ENCODE peak calls at places on chromosomes 12 and 14, in seven cellular contexts. Z is cardiac muscle cell; X is uterus; R is left ventricle myocardium inferior; U is right atrium auricular region; Q is CD8-positive, alpha-beta T cell; C is upper lobe of left lung. D is an unnamed sample.

GRCh38 chr12:92445253-92446081 is 257.3 kb upstream of the PLEKHG7 start:
- DNase-seq in Z (no peak), X (no peak), R (no peak), U (no peak), Q (no peak), C (no peak), D (peak)

GRCh38 chr14:68349900-68350323 is 443.0 kb downstream of the ZFP36L1 start:
- DNase-seq in Z (no peak), X (no peak), R (no peak), U (no peak), Q (no peak), C (no peak), D (no peak)

GRCh38 chr12:57278465-57279453 is 27.8 kb upstream of the STAC3 start:
- DNase-seq in Z (no peak), X (no peak), R (no peak), U (no peak), Q (no peak), C (peak), D (no peak)

GRCh38 chr12:104458645-104459555 is 2.2 kb downstream of the CHST11 start:
- DNase-seq in Z (peak), X (no peak), R (peak), U (no peak), Q (no peak), C (peak), D (no peak)

GRCh38 chr14:20460458-20461229 is 590 bp downstream of the PIP4P1 start:
- DNase-seq in Z (no peak), X (no peak), R (no peak), U (no peak), Q (no peak), C (no peak), D (peak)

GRCh38 chr12:95633049-95633545 is 81.8 kb upstream of the USP44 start:
- DNase-seq in Z (no peak), X (peak), R (no peak), U (peak), Q (no peak), C (no peak), D (peak)

GRCh38 chr12:6443361-6443983 is 1.3 kb upstream of the CD27 start:
- DNase-seq in Z (no peak), X (no peak), R (no peak), U (no peak), Q (no peak), C (no peak), D (no peak)

GRCh38 chr14:75572104-75572503 is 6.3 kb upstream of the FLVCR2 start:
- DNase-seq in Z (no peak), X (no peak), R (no peak), U (no peak), Q (no peak), C (no peak), D (no peak)

GRCh38 chr12:10982244-10982643 is 4.5 kb downstream of the TAS2R50 start:
- DNase-seq in Z (no peak), X (no peak), R (no peak), U (no peak), Q (peak), C (no peak), D (no peak)

GRCh38 chr12:117134059-117134458 is 34.8 kb upstream of the TESC start:
- DNase-seq in Z (no peak), X (no peak), R (no peak), U (no peak), Q (peak), C (no peak), D (no peak)

GRCh38 chr14:57464013-57464730 is 29.5 kb downstream of the CCDC198 start:
- DNase-seq in Z (no peak), X (no peak), R (no peak), U (no peak), Q (no peak), C (no peak), D (no peak)

GRCh38 chr12:51798507-51798906 is 50.0 kb downstream of the FIGNL2 start:
- DNase-seq in Z (no peak), X (no peak), R (no peak), U (no peak), Q (no peak), C (no peak), D (no peak)

GRCh38 chr12:69616025-69616424 is 5.3 kb upstream of the LRRC10 start:
- DNase-seq in Z (no peak), X (no peak), R (no peak), U (no peak), Q (no peak), C (peak), D (no peak)

GRCh38 chr12:81502912-81503695 is 256.0 kb downstream of the PPFIA2 start:
- DNase-seq in Z (no peak), X (no peak), R (no peak), U (no peak), Q (no peak), C (no peak), D (no peak)

GRCh38 chr14:61832783-61833182 is 70.6 kb downstream of the SNAPC1 start:
- DNase-seq in Z (no peak), X (no peak), R (no peak), U (no peak), Q (no peak), C (no peak), D (no peak)

GRCh38 chr14:91261115-91261514 is 16.6 kb upstream of the GPR68 start:
- DNase-seq in Z (no peak), X (no peak), R (no peak), U (no peak), Q (no peak), C (no peak), D (no peak)

GRCh38 chr12:91991397-91992187 is 154.1 kb downstream of the BTG1 start:
- DNase-seq in Z (no peak), X (no peak), R (no peak), U (no peak), Q (no peak), C (no peak), D (no peak)

GRCh38 chr12:42846782-42847181 is 257.2 kb upstream of the PRICKLE1 start:
- DNase-seq in Z (no peak), X (no peak), R (no peak), U (no peak), Q (no peak), C (no peak), D (no peak)

GRCh38 chr12:105506678-105507310 is 176.3 kb downstream of the C12orf75 start:
- DNase-seq in Z (no peak), X (no peak), R (no peak), U (no peak), Q (no peak), C (no peak), D (no peak)

GRCh38 chr12:109741970-109742372 is 28.3 kb downstream of the FAM222A start:
- DNase-seq in Z (no peak), X (no peak), R (no peak), U (no peak), Q (no peak), C (no peak), D (peak)

GRCh38 chr12:25648460-25648859 is 95.4 kb upstream of the LMNTD1 start:
- DNase-seq in Z (peak), X (no peak), R (peak), U (peak), Q (no peak), C (no peak), D (peak)

GRCh38 chr14:50001146-50001998 is 108.5 kb downstream of the ARF6 start:
- DNase-seq in Z (no peak), X (peak), R (no peak), U (no peak), Q (peak), C (peak), D (peak)

GRCh38 chr14:49768301-49769121 is 558 bp downstream of the KLHDC2 start:
- DNase-seq in Z (peak), X (peak), R (peak), U (peak), Q (peak), C (peak), D (peak)

GRCh38 chr14:34628681-34629135 is 1.2 kb downstream of the SNX6 start:
- DNase-seq in Z (peak), X (no peak), R (peak), U (no peak), Q (no peak), C (no peak), D (no peak)

GRCh38 chr14:72291908-72292688 is 359.9 kb downstream of the RGS6 start:
- DNase-seq in Z (peak), X (no peak), R (no peak), U (no peak), Q (no peak), C (no peak), D (no peak)

GRCh38 chr14:38964630-38965029 is 138.4 kb downstream of the SEC23A start:
- DNase-seq in Z (no peak), X (no peak), R (no peak), U (no peak), Q (no peak), C (no peak), D (no peak)

DNA sequence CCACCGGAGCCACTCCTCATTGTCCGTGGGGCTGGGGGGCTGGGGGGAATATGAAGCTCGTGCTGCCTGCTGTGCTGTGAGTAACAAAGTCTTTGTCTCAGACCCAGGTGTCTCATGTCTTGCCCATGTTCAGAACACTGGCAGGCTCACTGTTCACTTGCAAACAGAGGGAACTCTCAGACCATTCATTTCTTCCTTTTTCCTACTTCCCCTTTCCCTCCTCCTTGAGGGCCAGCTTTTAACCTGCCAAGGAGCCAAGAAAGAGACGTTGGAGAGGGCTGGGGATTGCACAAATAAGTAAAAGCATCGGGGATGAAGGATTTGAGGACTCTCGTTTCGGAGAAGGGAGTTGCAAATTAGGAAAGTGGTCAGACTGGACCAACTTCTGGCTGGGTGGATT is 21.6 kb downstream of the GPR132 start:
- DNase-seq in Z (no peak), X (no peak), R (no peak), U (no peak), Q (no peak), C (no peak), D (no peak)
- H3K4me3 ChIP-seq in Z (no peak), X (no peak), R (no peak), U (no peak), Q (no peak), C (no peak), D (no peak)

GRCh38 chr12:19155981-19156734 is 26.6 kb downstream of the PLEKHA5 start:
- DNase-seq in Z (no peak), X (no peak), R (no peak), U (no peak), Q (no peak), C (no peak), D (no peak)
- TF ChIP-seq CTCF in Z (no peak), X (no peak), R (no peak), U (no peak), Q (no peak), C (no peak), D (no peak)

GRCh38 chr12:89166525-89166934 is 185.8 kb downstream of the DUSP6 start:
- DNase-seq in Z (no peak), X (no peak), R (no peak), U (no peak), Q (no peak), C (no peak), D (no peak)
- H3K27ac ChIP-seq in Z (no peak), X (no peak), R (peak), U (peak), Q (no peak), C (peak), D (peak)

DNA sequence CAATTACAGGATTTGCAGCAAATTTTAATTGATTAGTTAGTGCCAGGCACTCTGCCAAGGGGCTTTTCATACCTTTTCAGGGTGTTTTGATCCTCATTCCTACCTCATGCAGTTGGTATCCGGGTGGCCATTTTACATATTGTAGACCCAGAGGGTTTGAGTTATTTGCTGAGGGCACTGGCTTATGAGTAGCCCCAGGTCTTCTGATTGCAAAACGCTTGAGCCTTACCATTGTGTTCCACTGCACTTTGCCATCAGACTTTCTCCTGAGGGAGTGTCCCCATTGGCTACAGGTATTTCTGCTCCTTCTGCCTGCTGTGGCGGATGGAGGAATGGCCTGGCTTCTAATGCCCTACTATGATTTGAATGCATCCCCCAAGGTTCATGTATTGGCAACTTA is 257.8 kb upstream of the CRY1 start:
- DNase-seq in Z (no peak), X (no peak), R (no peak), U (no peak), Q (no peak), C (no peak), D (no peak)
- H3K4me3 ChIP-seq in Z (no peak), X (no peak), R (no peak), U (no peak), Q (no peak), C (no peak), D (no peak)

D was measured in tibial artery.